ENCODE peak calls at places on chromosomes 12 and 14, in eight cellular contexts. D, C, T, J, Y, S, U and O are unnamed samples.
A peak's percentile ranks its signal among the peaks of the same experiment; 100 is the strongest.

GRCh38 chr14:90816686-90817436 is 631 bp upstream of the TTC7B start:
- DNase-seq in J (no peak), S (no peak), C (no peak), D (no peak), Y (no peak), U (no peak), T (no peak), O (no peak)

GRCh38 chr12:57063991-57064725 is 14.2 kb upstream of the MYO1A start:
- DNase-seq in S (no peak), T (no peak), C (no peak), U (no peak), J (no peak), Y (no peak), D (no peak), O (no peak)

GRCh38 chr12:52004042-52004648 is 2.6 kb upstream of the TAMALIN start:
- DNase-seq in Y (peak; percentile 65), J (peak; percentile 69), C (no peak), T (peak; percentile 93), U (no peak), D (peak; percentile 67), S (peak; percentile 40), O (no peak)

GRCh38 chr12:55729592-55730446 is 1.0 kb upstream of the CD63 start:
- DNase-seq in T (peak; percentile 98), C (peak; percentile 52), Y (peak; percentile 96), J (peak; percentile 92), D (peak; percentile 84), S (peak; percentile 73), U (no peak), O (peak; percentile 34)

GRCh38 chr12:14723763-14724162 is 27.4 kb upstream of the GUCY2C start:
- DNase-seq in T (peak; percentile 87), S (peak; percentile 54), C (peak; percentile 21), Y (peak; percentile 23), J (peak; percentile 64), U (no peak), D (peak; percentile 47), O (peak; percentile 17)

GRCh38 chr12:44287545-44287944 is 451.7 kb downstream of the TMEM117 start:
- DNase-seq in D (no peak), S (no peak), T (no peak), Y (no peak), U (no peak), J (no peak), C (no peak), O (no peak)

GRCh38 chr14:105223770-105224544 is 24.4 kb upstream of the BTBD6 start:
- DNase-seq in Y (no peak), U (no peak), J (no peak), T (no peak), D (no peak), C (no peak), S (no peak), O (no peak)

GRCh38 chr12:59700145-59700435 is 104.3 kb downstream of the SLC16A7 start:
- DNase-seq in U (no peak), J (no peak), C (no peak), S (no peak), Y (no peak), T (no peak), D (no peak), O (no peak)

GRCh38 chr14:37150414-37150813 is 22.0 kb downstream of the SLC25A21 start:
- DNase-seq in C (no peak), Y (no peak), D (peak; percentile 5), T (no peak), U (no peak), J (no peak), S (peak; percentile 63), O (no peak)

GRCh38 chr12:88764781-88765470 is 184.7 kb upstream of the KITLG start:
- DNase-seq in Y (no peak), U (no peak), J (peak; percentile 53), D (no peak), S (no peak), T (no peak), C (no peak), O (no peak)

DNA sequence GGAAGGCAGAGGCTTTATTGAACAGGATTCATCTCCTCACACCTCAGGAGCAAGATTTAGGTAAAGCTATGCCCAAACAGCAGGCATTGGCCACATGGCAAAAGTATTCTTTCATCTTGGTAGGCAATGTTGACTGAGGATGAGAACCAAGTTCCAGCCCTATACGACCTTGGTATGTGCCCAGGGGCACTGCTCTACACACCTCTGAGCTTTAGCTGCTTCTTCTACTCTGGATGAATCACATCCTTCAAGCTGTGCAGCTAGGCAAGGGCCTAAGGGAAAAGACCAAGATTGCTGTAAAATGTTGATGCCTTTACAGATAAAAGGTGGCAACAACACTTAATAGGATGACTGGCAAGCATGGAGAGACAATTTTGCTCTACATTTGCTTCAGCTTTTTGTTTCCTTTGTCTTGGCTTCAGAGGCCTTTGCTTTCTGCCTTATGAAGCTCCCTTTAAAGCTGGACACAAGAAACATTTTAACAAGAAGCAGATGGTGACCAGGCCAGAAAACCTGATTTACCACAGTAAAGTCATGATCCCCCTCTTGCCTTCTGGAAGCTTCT is 183.3 kb upstream of the KITLG start:
- DNase-seq in T (no peak), U (no peak), J (no peak), S (no peak), Y (no peak), D (no peak), C (no peak), O (no peak)
- H3K9me3 ChIP-seq in T (no peaks in the 10 kb centered on the region), U (no peaks in the 10 kb centered on the region), J (no peaks in the 10 kb centered on the region), S (no peaks in the 10 kb centered on the region), Y (no peaks in the 10 kb centered on the region), D (no peaks in the 10 kb centered on the region), C (no peaks in the 10 kb centered on the region), O (no peaks in the 10 kb centered on the region)

GRCh38 chr12:46084666-46085631 is 94.6 kb upstream of the SCAF11 start:
- DNase-seq in S (no peak), C (no peak), J (no peak), Y (no peak), T (no peak), U (no peak), D (no peak), O (no peak)

GRCh38 chr12:46088040-46088439 is 97.7 kb upstream of the SCAF11 start:
- DNase-seq in C (no peak), S (no peak), U (no peak), J (no peak), T (no peak), D (no peak), Y (no peak), O (no peak)

DNA sequence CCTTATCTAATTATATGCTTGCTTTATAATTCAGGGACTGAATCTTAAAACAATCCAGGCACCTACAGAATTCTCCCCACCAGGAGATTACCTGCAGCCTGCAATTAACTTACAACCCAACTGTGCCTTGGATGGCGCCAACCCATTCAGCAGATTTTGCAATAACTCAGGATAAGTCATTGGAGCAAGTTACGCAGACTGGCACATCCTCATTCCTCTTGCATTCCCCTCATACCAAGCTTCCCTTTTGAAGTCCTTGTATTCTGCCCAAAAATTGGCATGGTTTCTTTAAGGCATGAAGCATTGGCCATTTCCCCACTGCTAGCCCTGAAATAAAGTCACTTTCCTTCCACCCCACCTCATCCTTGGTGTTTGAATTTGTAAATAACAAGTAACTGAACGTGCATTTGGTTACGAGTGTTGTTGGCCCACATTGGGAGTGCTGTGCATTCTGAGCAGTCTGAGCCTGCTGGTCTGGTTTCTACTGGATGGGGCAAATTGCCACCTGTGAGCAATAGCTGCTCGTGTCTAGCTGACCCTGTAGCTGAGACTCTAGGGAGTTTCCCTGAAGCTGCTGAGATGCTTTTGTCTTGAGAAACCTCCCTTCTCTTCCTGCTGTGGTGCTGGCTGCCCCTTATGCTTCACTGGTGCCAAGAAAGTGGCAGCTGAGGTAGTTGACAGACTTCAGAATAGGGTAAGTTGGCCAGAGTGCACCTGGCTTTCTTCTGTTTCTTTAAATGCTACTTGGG is 99.2 kb upstream of the SCAF11 start:
- DNase-seq in S (no peak), U (no peak), J (no peak), T (no peak), C (no peak), Y (no peak), D (no peak), O (no peak)
- H3K9me3 ChIP-seq in S (peaks cover 18% of the 10 kb centered on the region), U (peaks cover 9% of the 10 kb centered on the region), J (no peaks in the 10 kb centered on the region), T (peaks cover 45% of the 10 kb centered on the region), C (peaks cover 15% of the 10 kb centered on the region), Y (no peaks in the 10 kb centered on the region), D (peaks cover 10% of the 10 kb centered on the region), O (peaks cover 3% of the 10 kb centered on the region)

DNA sequence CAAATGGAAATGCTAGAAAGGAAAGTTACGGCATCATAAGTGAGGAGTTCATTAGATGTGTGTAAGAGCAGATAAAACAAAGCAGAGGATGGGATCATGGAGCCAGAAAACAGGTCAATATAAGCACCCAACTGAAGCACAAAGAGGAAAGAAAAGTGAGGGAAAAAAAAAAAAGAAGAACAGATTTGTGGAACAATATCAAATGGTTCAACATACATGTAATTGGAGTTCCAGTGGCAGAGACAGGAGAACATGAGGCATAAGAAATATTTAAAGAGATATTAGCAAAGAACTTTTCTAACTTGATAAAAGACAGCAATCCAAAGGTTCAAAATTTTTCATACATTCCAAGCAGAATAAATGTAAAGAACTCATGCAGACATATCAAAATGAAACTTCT is 54.1 kb downstream of the SPTSSA start:
- DNase-seq in T (no peak), S (no peak), C (no peak), Y (no peak), U (no peak), D (no peak), J (no peak), O (no peak)
- H3K9me3 ChIP-seq in T (no peaks in the 10 kb centered on the region), S (peaks cover 7% of the 10 kb centered on the region), C (peaks cover 11% of the 10 kb centered on the region), Y (peaks cover 8% of the 10 kb centered on the region), U (peaks cover 15% of the 10 kb centered on the region), D (no peaks in the 10 kb centered on the region), J (no peaks in the 10 kb centered on the region), O (no peaks in the 10 kb centered on the region)

GRCh38 chr12:128606040-128606439 is 217.7 kb downstream of the SLC15A4 start:
- DNase-seq in S (no peak), U (no peak), C (no peak), D (no peak), T (peak; percentile 82), Y (no peak), J (no peak), O (no peak)

GRCh38 chr12:128606538-128606937 is 217.2 kb downstream of the SLC15A4 start:
- DNase-seq in J (no peak), C (no peak), D (no peak), Y (no peak), U (no peak), S (no peak), T (no peak), O (no peak)

GRCh38 chr12:128609861-128610260 is 213.9 kb downstream of the SLC15A4 start:
- DNase-seq in U (no peak), C (no peak), S (no peak), Y (no peak), J (no peak), T (peak; percentile 88), D (no peak), O (no peak)

GRCh38 chr12:128607606-128608005 is 216.2 kb downstream of the SLC15A4 start:
- DNase-seq in T (no peak), Y (no peak), S (no peak), U (no peak), J (no peak), D (no peak), C (no peak), O (no peak)

DNA sequence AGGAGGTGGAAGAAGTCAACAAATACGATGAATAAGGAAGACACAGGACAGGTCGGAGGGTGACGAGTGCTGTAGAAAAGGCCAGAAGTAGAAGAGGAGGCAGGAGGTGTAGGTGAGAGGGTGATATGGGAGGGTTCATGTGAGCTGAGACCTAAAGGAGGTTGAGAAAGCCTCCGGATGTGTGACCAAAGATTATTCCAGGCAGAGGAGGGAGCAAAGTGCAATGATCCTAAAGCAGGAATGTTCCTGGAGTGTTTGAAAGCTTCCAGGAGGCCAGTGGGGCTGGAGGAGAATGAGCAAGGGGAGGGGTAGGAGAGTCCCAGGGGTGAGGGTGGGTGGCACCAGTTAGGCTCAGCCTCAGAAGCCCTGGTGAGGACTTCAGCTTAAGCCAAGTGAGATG is 216.8 kb downstream of the SLC15A4 start:
- DNase-seq in Y (no peak), S (no peak), T (no peak), D (no peak), U (no peak), J (no peak), C (no peak), O (no peak)
- H3K9me3 ChIP-seq in Y (no peaks in the 10 kb centered on the region), S (no peaks in the 10 kb centered on the region), T (no peaks in the 10 kb centered on the region), D (no peaks in the 10 kb centered on the region), U (peaks cover 4% of the 10 kb centered on the region), J (no peaks in the 10 kb centered on the region), C (no peaks in the 10 kb centered on the region), O (no peaks in the 10 kb centered on the region)